ENCODE peak calls at places on chromosomes 3 and 15, in four cellular contexts. One of them, this sample, is unnamed.

GRCh38 chr15:50552238-50552637 is 5.8 kb upstream of the USP50 start:
- DNase-seq in HCT116: no peak
- DNase-seq in fibroblast of lung: no peak
- DNase-seq in neuronal stem cell: no peak
- DNase-seq in this sample: no peak

GRCh38 chr3:186442162-186442561 is 80.1 kb upstream of the DGKG start:
- DNase-seq in HCT116: no peak
- DNase-seq in fibroblast of lung: no peak
- DNase-seq in neuronal stem cell: no peak
- DNase-seq in this sample: no peak

GRCh38 chr15:100731259-100732156 is 129.1 kb downstream of the ASB7 start:
- DNase-seq in HCT116: no peak
- DNase-seq in fibroblast of lung: peak
- DNase-seq in neuronal stem cell: no peak
- DNase-seq in this sample: no peak

GRCh38 chr15:84034831-84035753 is 200.5 kb upstream of the GOLGA6L4 start:
- DNase-seq in HCT116: peak
- DNase-seq in fibroblast of lung: peak
- DNase-seq in neuronal stem cell: no peak
- DNase-seq in this sample: peak

GRCh38 chr3:34421762-34422161 is 623.3 kb downstream of the PDCD6IP start:
- DNase-seq in HCT116: no peak
- DNase-seq in fibroblast of lung: no peak
- DNase-seq in neuronal stem cell: no peak
- DNase-seq in this sample: no peak

GRCh38 chr3:29212789-29213433 is 68.0 kb upstream of the RBMS3 start:
- DNase-seq in HCT116: no peak
- DNase-seq in fibroblast of lung: no peak
- DNase-seq in neuronal stem cell: no peak
- DNase-seq in this sample: no peak

GRCh38 chr3:60788185-60788584 is 463.1 kb downstream of the FHIT start:
- DNase-seq in HCT116: no peak
- DNase-seq in fibroblast of lung: no peak
- DNase-seq in neuronal stem cell: no peak
- DNase-seq in this sample: no peak

GRCh38 chr15:32732574-32733157 is 14.9 kb downstream of the GREM1 start:
- DNase-seq in HCT116: no peak
- DNase-seq in fibroblast of lung: no peak
- DNase-seq in neuronal stem cell: no peak
- DNase-seq in this sample: no peak

GRCh38 chr3:95212117-95212516 is 1149.3 kb downstream of the NSUN3 start:
- DNase-seq in HCT116: no peak
- DNase-seq in fibroblast of lung: no peak
- DNase-seq in neuronal stem cell: no peak
- DNase-seq in this sample: no peak

GRCh38 chr3:165462616-165463334 is 266.6 kb upstream of the SLITRK3 start:
- DNase-seq in HCT116: no peak
- DNase-seq in fibroblast of lung: peak
- DNase-seq in neuronal stem cell: no peak
- DNase-seq in this sample: no peak

GRCh38 chr3:157429703-157430102 is 6.9 kb upstream of the PTX3 start:
- DNase-seq in HCT116: no peak
- DNase-seq in fibroblast of lung: no peak
- DNase-seq in neuronal stem cell: no peak
- DNase-seq in this sample: no peak

GRCh38 chr3:14431928-14432834 is 29.8 kb downstream of the SLC6A6 start:
- DNase-seq in HCT116: peak
- DNase-seq in fibroblast of lung: peak
- DNase-seq in neuronal stem cell: no peak
- DNase-seq in this sample: peak

GRCh38 chr3:65831733-65832425 is 206.8 kb downstream of the MAGI1 start:
- DNase-seq in HCT116: no peak
- DNase-seq in fibroblast of lung: peak
- DNase-seq in neuronal stem cell: no peak
- DNase-seq in this sample: peak

GRCh38 chr3:111954228-111954990 is 24.4 kb upstream of the ABHD10 start:
- DNase-seq in HCT116: no peak
- DNase-seq in fibroblast of lung: peak
- DNase-seq in neuronal stem cell: no peak
- DNase-seq in this sample: no peak

GRCh38 chr3:96428097-96428496 is 386.3 kb upstream of the EPHA6 start:
- DNase-seq in HCT116: no peak
- DNase-seq in fibroblast of lung: no peak
- DNase-seq in neuronal stem cell: no peak
- DNase-seq in this sample: no peak

GRCh38 chr3:5138214-5138981 is 16.3 kb downstream of the ARL8B start:
- DNase-seq in HCT116: no peak
- DNase-seq in fibroblast of lung: peak
- DNase-seq in neuronal stem cell: no peak
- DNase-seq in this sample: no peak

GRCh38 chr3:13498354-13499060 is 18.4 kb downstream of the HDAC11 start:
- DNase-seq in HCT116: no peak
- DNase-seq in fibroblast of lung: peak
- DNase-seq in neuronal stem cell: no peak
- DNase-seq in this sample: no peak

GRCh38 chr15:52745326-52746161 is 44.6 kb downstream of the ONECUT1 start:
- DNase-seq in HCT116: no peak
- DNase-seq in fibroblast of lung: no peak
- DNase-seq in neuronal stem cell: no peak
- DNase-seq in this sample: no peak

GRCh38 chr15:27707216-27707710 is 391.9 kb downstream of the OCA2 start:
- DNase-seq in HCT116: no peak
- DNase-seq in fibroblast of lung: no peak
- DNase-seq in neuronal stem cell: no peak
- DNase-seq in this sample: no peak

GRCh38 chr3:31924628-31925270 is 56.3 kb downstream of the OSBPL10 start:
- DNase-seq in HCT116: no peak
- DNase-seq in fibroblast of lung: no peak
- DNase-seq in neuronal stem cell: no peak
- DNase-seq in this sample: no peak

GRCh38 chr3:18723426-18723825 is 298.3 kb upstream of the SATB1 start:
- DNase-seq in HCT116: no peak
- DNase-seq in fibroblast of lung: no peak
- DNase-seq in neuronal stem cell: no peak
- DNase-seq in this sample: no peak

GRCh38 chr15:94385441-94385840 is 154.1 kb downstream of the MCTP2 start:
- DNase-seq in HCT116: no peak
- DNase-seq in fibroblast of lung: no peak
- DNase-seq in neuronal stem cell: no peak
- DNase-seq in this sample: no peak

GRCh38 chr3:52253314-52254260 is 8.0 kb downstream of the PPM1M start:
- DNase-seq in HCT116: no peak
- DNase-seq in fibroblast of lung: peak
- DNase-seq in neuronal stem cell: no peak
- DNase-seq in this sample: no peak

GRCh38 chr3:151926956-151927355 is 53.5 kb downstream of the SUCNR1 start:
- DNase-seq in HCT116: no peak
- DNase-seq in fibroblast of lung: peak
- DNase-seq in neuronal stem cell: no peak
- DNase-seq in this sample: peak

GRCh38 chr3:82707035-82707434 is 945.6 kb upstream of the GBE1 start:
- DNase-seq in HCT116: no peak
- DNase-seq in fibroblast of lung: no peak
- DNase-seq in neuronal stem cell: no peak
- DNase-seq in this sample: peak

GRCh38 chr3:119769394-119770149 is 12.3 kb upstream of the NR1I2 start:
- DNase-seq in HCT116: no peak
- DNase-seq in fibroblast of lung: peak
- DNase-seq in neuronal stem cell: no peak
- DNase-seq in this sample: no peak

GRCh38 chr3:5051772-5052171 is 70.3 kb upstream of the ARL8B start:
- DNase-seq in HCT116: no peak
- DNase-seq in fibroblast of lung: peak
- DNase-seq in neuronal stem cell: no peak
- DNase-seq in this sample: no peak

GRCh38 chr15:93056836-93057235 is 32.2 kb downstream of the RGMA start:
- DNase-seq in HCT116: no peak
- DNase-seq in fibroblast of lung: no peak
- DNase-seq in neuronal stem cell: no peak
- DNase-seq in this sample: no peak

GRCh38 chr3:21734746-21735145 is 16.3 kb downstream of the ZNF385D start:
- DNase-seq in HCT116: no peak
- DNase-seq in fibroblast of lung: peak
- DNase-seq in neuronal stem cell: no peak
- DNase-seq in this sample: peak

GRCh38 chr3:159208080-159208479 is 406.2 kb downstream of the MFSD1 start:
- DNase-seq in HCT116: no peak
- DNase-seq in fibroblast of lung: peak
- DNase-seq in neuronal stem cell: no peak
- DNase-seq in this sample: no peak
- H2AFZ ChIP-seq in HCT116: no peak
- H2AFZ ChIP-seq in fibroblast of lung: no peak
- H2AFZ ChIP-seq in neuronal stem cell: no peak
- H2AFZ ChIP-seq in this sample: no peak

GRCh38 chr3:170117134-170117533 is 64.4 kb downstream of the PHC3 start:
- DNase-seq in HCT116: no peak
- DNase-seq in fibroblast of lung: peak
- DNase-seq in neuronal stem cell: no peak
- DNase-seq in this sample: peak
- H2AFZ ChIP-seq in HCT116: no peak
- H2AFZ ChIP-seq in fibroblast of lung: no peak
- H2AFZ ChIP-seq in neuronal stem cell: no peak
- H2AFZ ChIP-seq in this sample: no peak

DNA sequence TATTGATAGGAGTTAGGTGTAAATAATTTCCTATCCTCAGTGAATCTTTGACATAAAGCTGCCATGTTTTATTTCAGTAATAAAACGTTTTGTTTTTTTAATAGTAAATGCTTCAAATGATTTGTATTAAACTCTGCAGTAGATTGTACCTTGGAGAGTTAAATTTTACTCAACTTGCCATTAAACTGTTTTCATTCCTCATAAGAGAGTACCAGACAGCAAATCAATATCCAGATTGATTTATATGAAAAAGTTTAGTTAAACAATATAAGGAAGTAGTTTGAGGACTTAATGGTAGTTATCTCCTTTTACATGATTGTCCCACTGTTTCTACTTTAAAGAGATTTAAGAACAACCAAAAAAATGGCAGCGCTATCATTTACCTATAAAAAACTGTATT is 18.4 kb downstream of the ALDH1A2 start:
- DNase-seq in HCT116: no peak
- DNase-seq in fibroblast of lung: no peak
- DNase-seq in neuronal stem cell: no peak
- DNase-seq in this sample: no peak
- H2AFZ ChIP-seq in HCT116: no peak
- H2AFZ ChIP-seq in fibroblast of lung: no peak
- H2AFZ ChIP-seq in neuronal stem cell: no peak
- H2AFZ ChIP-seq in this sample: no peak

GRCh38 chr15:68010366-68010765 is 43.7 kb upstream of the PIAS1 start:
- DNase-seq in HCT116: no peak
- DNase-seq in fibroblast of lung: no peak
- DNase-seq in neuronal stem cell: no peak
- DNase-seq in this sample: no peak
- H2AFZ ChIP-seq in HCT116: no peak
- H2AFZ ChIP-seq in fibroblast of lung: no peak
- H2AFZ ChIP-seq in neuronal stem cell: peak
- H2AFZ ChIP-seq in this sample: no peak

DNA sequence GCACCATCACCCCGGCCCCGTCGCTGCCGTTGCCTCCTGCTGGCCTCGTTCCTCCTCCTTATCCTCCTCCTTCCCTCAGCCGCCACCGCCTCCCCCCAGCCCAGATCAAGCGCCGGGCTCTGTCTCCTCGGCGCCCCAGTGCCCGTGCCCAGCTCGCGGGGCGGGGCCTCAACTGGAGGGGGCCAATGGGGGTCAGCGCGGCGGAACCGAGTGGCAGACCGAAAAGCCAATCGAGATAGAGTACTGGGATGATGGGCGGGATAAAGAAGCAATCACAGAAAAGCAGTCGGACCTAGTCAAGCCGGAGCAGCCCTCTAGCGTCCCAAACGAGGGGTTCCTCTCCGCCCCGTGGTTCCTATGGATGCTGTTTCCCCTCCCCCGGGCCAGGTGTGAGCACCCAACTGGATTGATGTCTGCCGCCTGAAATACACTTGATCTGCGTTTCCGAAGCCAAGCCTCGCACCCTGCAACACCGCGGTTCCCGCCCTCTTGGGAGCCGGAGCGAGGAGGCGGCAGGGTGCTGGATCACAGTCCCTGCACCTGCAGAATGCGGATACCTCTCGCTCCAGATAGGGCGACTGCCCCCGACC is at the start of gene FRMD5:
- DNase-seq in HCT116: peak
- DNase-seq in fibroblast of lung: peak
- DNase-seq in neuronal stem cell: peak
- DNase-seq in this sample: peak
- H2AFZ ChIP-seq in HCT116: peak
- H2AFZ ChIP-seq in fibroblast of lung: peak
- H2AFZ ChIP-seq in neuronal stem cell: peak
- H2AFZ ChIP-seq in this sample: peak

DNA sequence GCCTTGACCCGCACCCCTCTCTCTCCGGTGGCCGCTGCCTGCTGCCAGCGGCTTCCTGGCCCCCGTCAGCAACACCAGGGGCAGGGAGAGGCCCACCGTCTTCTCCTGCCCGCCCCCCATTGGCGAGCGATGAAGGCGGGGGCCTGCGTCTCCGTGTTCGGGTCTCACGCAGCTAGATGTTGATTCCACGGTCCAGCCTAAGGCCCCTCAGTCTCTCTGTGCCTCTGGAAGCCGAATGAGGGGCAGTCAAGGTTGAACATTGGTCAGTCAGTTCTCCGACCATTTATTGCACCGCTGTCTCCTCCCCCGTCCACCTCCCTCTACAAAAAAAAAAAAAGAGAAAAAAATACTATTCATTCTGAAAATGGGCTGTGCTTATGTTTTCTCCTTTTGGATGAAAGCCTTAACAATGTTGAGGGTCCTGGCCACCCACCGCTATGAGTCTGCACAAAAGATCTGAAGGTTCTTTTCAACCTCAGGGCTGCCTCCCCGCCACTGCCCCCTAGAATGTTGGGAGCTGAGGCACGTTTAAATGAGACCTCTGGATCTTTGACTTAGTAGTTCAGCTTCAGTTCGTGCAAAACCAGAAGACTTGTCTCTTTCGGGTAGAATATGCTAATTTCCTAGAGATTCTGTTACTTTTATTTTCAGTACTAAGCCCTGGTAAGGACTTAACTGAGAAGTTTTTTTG is 724 bp downstream of the IREB2 start:
- DNase-seq in HCT116: no peak
- DNase-seq in fibroblast of lung: peak
- DNase-seq in neuronal stem cell: peak
- DNase-seq in this sample: peak
- H2AFZ ChIP-seq in HCT116: no peak
- H2AFZ ChIP-seq in fibroblast of lung: peak
- H2AFZ ChIP-seq in neuronal stem cell: peak
- H2AFZ ChIP-seq in this sample: peak